ENCODE peak calls at places on chromosomes 4 and X, in five cellular contexts. Z is tibial nerve; M is nephron progenitor cell; O is stimulated activated CD4-positive, alpha-beta T cell treated with anti-CD3 and anti-CD28 coated beads, TNF-alpha, amount 100 ng/mL, for 1 hour; N is NCI-H1436. T is an unnamed sample.

GRCh38 chr4:47646372-47646771 is 161.3 kb downstream of the ATP10D start:
- DNase-seq in O (no peak), Z (no peak), M (no peak), N (no peak), T (no peak)

GRCh38 chr4:20440170-20440569 is 188.5 kb downstream of the SLIT2 start:
- DNase-seq in Z (no peak), N (no peak), M (no peak), O (no peak), T (no peak)

GRCh38 chrX:72255445-72255844 is 16.6 kb upstream of the ERCC6L start:
- DNase-seq in Z (no peak), N (peak), M (peak), O (no peak), T (no peak)

GRCh38 chr4:107824367-107825071 is at the start of gene SGMS2:
- DNase-seq in N (no peak), Z (peak), O (peak), M (peak), T (peak)

GRCh38 chr4:622996-623913 is 2.1 kb upstream of the PDE6B start:
- DNase-seq in N (no peak), Z (no peak), M (no peak), O (no peak), T (no peak)

GRCh38 chrX:127726227-127726626 is 326.0 kb downstream of the ACTRT1 start:
- DNase-seq in N (no peak), Z (no peak), O (no peak), M (no peak), T (no peak)

GRCh38 chr4:100113732-100114131 is 76.5 kb downstream of the DDIT4L start:
- DNase-seq in N (no peak), M (no peak), O (no peak), Z (no peak), T (no peak)

GRCh38 chr4:167964766-167965373 is 127.5 kb upstream of the ANXA10 start:
- DNase-seq in N (no peak), Z (no peak), O (no peak), M (no peak), T (no peak)

GRCh38 chr4:531721-532565 is 32.9 kb downstream of the PIGG start:
- DNase-seq in Z (no peak), N (no peak), O (no peak), M (no peak), T (no peak)

GRCh38 chr4:41221850-41222249 is 7.5 kb upstream of the APBB2 start:
- DNase-seq in N (no peak), Z (no peak), O (no peak), M (no peak), T (no peak)

GRCh38 chrX:80808854-80809493 is 703 bp downstream of the BRWD3 start:
- DNase-seq in O (peak), N (peak), M (peak), Z (peak), T (peak)